ENCODE peak calls at places on chromosomes 13 and 19, in seven cellular contexts. U, W, V, M, X, Y and R are unnamed samples.

GRCh38 chr13:41416276-41416675 is 41.1 kb upstream of the RGCC start:
- DNase-seq in Y (no peak), U (peak), W (no peak), V (no peak), X (no peak), M (no peak), R (no peak)

GRCh38 chr19:45786533-45786894 is 4.2 kb upstream of the DMPK start:
- DNase-seq in Y (no peak), V (no peak), M (no peak), W (no peak), X (no peak), U (no peak), R (no peak)

GRCh38 chr13:112764864-112765561 is 75.2 kb downstream of the ATP11A start:
- DNase-seq in X (no peak), U (no peak), Y (no peak), M (no peak), W (no peak), V (no peak), R (no peak)

GRCh38 chr13:42466123-42466522 is 107.8 kb upstream of the TNFSF11 start:
- DNase-seq in W (no peak), U (no peak), V (no peak), M (no peak), X (no peak), Y (no peak), R (no peak)

GRCh38 chr19:29293736-29294342 is 80.9 kb upstream of the UQCRFS1 start:
- DNase-seq in Y (no peak), U (no peak), X (no peak), V (no peak), M (no peak), W (no peak), R (no peak)

GRCh38 chr19:10207026-10207425 is 12.3 kb upstream of the DNMT1 start:
- DNase-seq in W (no peak), V (no peak), X (no peak), M (no peak), Y (no peak), U (no peak), R (no peak)

GRCh38 chr19:14529254-14530004 is at the start of gene TECR:
- DNase-seq in W (peak), V (peak), X (peak), Y (peak), M (peak), U (peak), R (peak)

GRCh38 chr13:30776661-30777060 is 41.3 kb downstream of the ALOX5AP start:
- DNase-seq in W (no peak), V (no peak), U (no peak), M (no peak), Y (no peak), X (no peak), R (no peak)

GRCh38 chr19:5147971-5148793 is 179.3 kb downstream of the KDM4B start:
- DNase-seq in Y (peak), X (no peak), M (no peak), W (no peak), U (no peak), V (peak), R (no peak)

GRCh38 chr13:45861352-45861751 is 9.8 kb upstream of the SIAH3 start:
- DNase-seq in W (no peak), X (no peak), M (no peak), Y (peak), U (peak), V (no peak), R (peak)

GRCh38 chr19:41887711-41888382 is 4.9 kb downstream of the ARHGEF1 start:
- DNase-seq in V (peak), W (no peak), X (no peak), Y (peak), U (peak), M (peak), R (no peak)

GRCh38 chr13:31485183-31485582 is 254.1 kb upstream of the RXFP2 start:
- DNase-seq in W (no peak), V (no peak), U (peak), Y (peak), X (no peak), M (no peak), R (no peak)

GRCh38 chr13:23889598-23890224 is 511 bp upstream of the MIPEP start:
- DNase-seq in M (peak), W (no peak), X (no peak), Y (no peak), V (no peak), U (no peak), R (peak)

GRCh38 chr13:49418206-49418605 is 25.7 kb downstream of the CAB39L start:
- DNase-seq in M (no peak), W (no peak), U (no peak), X (no peak), Y (no peak), V (no peak), R (no peak)

GRCh38 chr13:69331245-69331644 is 776.4 kb upstream of the ATXN8OS start:
- DNase-seq in Y (no peak), X (no peak), M (no peak), W (no peak), U (no peak), V (no peak), R (no peak)

GRCh38 chr13:74134777-74135305 is 637 bp upstream of the KLF12 start:
- DNase-seq in M (no peak), Y (no peak), W (no peak), X (peak), V (peak), U (no peak), R (peak)

GRCh38 chr19:41861098-41861768 is 1.2 kb downstream of the RPS19 start:
- DNase-seq in M (no peak), Y (no peak), V (no peak), U (no peak), X (no peak), W (no peak), R (peak)

GRCh38 chr19:38394488-38394887 is 6.0 kb downstream of the SPRED3 start:
- DNase-seq in V (peak), X (no peak), U (no peak), W (no peak), M (peak), Y (peak), R (no peak)
- H3K4me3 ChIP-seq in V (peak), X (no peak), U (no peak), W (no peak), M (peak), Y (peak), R (no peak)

GRCh38 chr13:76885203-76886004 is 801 bp downstream of the KCTD12 start:
- DNase-seq in X (peak), Y (peak), W (peak), M (peak), U (peak), V (peak), R (peak)

GRCh38 chr13:76884571-76885202 is 1.5 kb downstream of the KCTD12 start:
- DNase-seq in Y (peak), V (no peak), U (peak), X (no peak), W (no peak), M (no peak), R (peak)

GRCh38 chr13:76886005-76886291 is 257 bp downstream of the KCTD12 start:
- DNase-seq in V (no peak), U (no peak), W (no peak), Y (no peak), M (no peak), X (no peak), R (no peak)

GRCh38 chr13:76887070-76887563 is 912 bp upstream of the KCTD12 start:
- DNase-seq in V (no peak), W (no peak), Y (no peak), X (no peak), U (no peak), M (peak), R (no peak)

GRCh38 chr13:76886292-76887061 is at the start of gene KCTD12:
- DNase-seq in W (peak), X (peak), U (peak), V (peak), Y (peak), M (peak), R (peak)
- H3K4me3 ChIP-seq in W (peak), X (peak), U (peak), V (peak), Y (peak), M (peak), R (peak)

GRCh38 chr19:7617735-7618134 is 11.6 kb downstream of the XAB2 start:
- DNase-seq in W (no peak), V (no peak), Y (no peak), X (no peak), U (no peak), M (no peak), R (no peak)

GRCh38 chr19:7617172-7617571 is 12.2 kb downstream of the XAB2 start:
- DNase-seq in W (no peak), V (no peak), X (no peak), M (no peak), U (no peak), Y (no peak), R (no peak)

GRCh38 chr19:7619671-7620441 is 9.5 kb downstream of the XAB2 start:
- DNase-seq in U (no peak), W (no peak), Y (no peak), X (peak), M (no peak), V (no peak), R (no peak)

GRCh38 chr19:7618771-7619510 is 10.4 kb downstream of the XAB2 start:
- DNase-seq in Y (no peak), W (no peak), V (no peak), X (peak), M (no peak), U (no peak), R (no peak)

GRCh38 chr19:7618366-7618765 is 11.0 kb downstream of the XAB2 start:
- DNase-seq in U (no peak), W (no peak), V (no peak), Y (no peak), X (peak), M (no peak), R (peak)
- H3K4me3 ChIP-seq in U (no peak), W (no peak), V (no peak), Y (no peak), X (peak), M (no peak), R (no peak)

GRCh38 chr19:53034054-53034453 is 10.5 kb upstream of the ERVV-2 start:
- DNase-seq in M (no peak), Y (no peak), V (no peak), X (no peak), W (no peak), U (no peak), R (no peak)

GRCh38 chr19:53041366-53041765 is 3.2 kb upstream of the ERVV-2 start:
- DNase-seq in U (no peak), W (no peak), M (no peak), V (no peak), X (no peak), Y (no peak), R (no peak)

GRCh38 chr19:53034948-53035675 is 9.4 kb upstream of the ERVV-2 start:
- DNase-seq in Y (no peak), X (no peak), M (no peak), U (no peak), W (no peak), V (no peak), R (peak)

DNA sequence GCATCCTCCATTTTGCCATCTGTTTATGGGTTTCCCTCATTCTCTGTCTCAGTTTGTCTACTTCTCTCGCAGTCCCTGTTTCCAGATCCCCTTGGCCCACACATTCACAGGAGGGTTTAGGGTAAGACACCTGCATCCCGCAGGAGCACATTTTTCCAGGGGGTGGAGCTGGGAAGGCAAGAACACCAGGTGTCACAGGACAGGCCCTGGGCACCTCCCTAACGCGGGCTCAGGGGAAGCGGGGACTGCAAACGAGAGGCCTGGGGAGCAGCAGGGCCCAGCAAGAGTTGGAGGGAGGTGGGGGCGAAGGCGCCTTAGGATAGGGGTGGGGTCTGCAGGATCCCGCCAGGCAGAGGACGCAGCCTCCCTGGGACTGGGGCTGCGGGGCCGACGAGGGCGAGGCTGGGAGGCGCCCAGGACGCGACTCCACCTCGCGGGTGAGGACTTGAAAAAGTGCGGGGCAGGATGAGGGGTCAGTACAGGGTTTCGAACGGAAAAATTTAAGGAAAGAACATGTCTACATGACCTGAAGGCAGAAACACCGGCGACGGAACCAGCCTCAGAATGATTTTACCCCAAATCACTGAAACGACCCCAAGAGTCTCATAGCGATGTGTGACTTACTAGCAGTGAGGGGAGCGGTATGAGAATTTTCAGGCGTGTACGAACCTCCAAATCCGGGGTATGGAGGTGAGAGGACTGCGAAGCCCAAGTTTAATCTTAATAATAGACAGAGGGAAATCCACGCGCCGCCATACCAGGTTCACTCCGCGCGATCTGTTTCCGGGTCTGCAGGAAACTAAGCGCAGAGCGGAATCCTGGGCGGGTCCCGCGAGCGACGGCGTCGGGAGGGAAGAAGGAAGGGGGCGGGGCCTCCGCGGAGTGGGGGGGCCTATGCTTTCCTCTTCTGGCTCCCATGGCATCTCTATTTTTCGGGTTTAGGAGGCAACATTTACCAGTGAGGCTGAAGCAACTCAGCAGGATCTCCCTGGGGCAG is 7.1 kb upstream of the ERVV-2 start:
- DNase-seq in W (no peak), M (peak), V (no peak), U (peak), X (no peak), Y (peak), R (peak)
- H3K4me3 ChIP-seq in W (peak), M (peak), V (no peak), U (peak), X (no peak), Y (peak), R (peak)

GRCh38 chr13:33348366-33348765 is 62.8 kb upstream of the STARD13 start:
- DNase-seq in Y (peak), V (no peak), M (no peak), W (no peak), U (peak), X (no peak), R (no peak)
- H3K4me3 ChIP-seq in Y (no peak), V (no peak), M (no peak), W (no peak), U (no peak), X (no peak), R (no peak)

GRCh38 chr13:44718467-44718866 is 142.3 kb upstream of the TSC22D1 start:
- DNase-seq in V (no peak), X (no peak), W (no peak), Y (no peak), U (no peak), M (peak), R (no peak)

GRCh38 chr13:44713793-44714469 is 137.8 kb upstream of the TSC22D1 start:
- DNase-seq in M (no peak), X (no peak), U (peak), W (peak), V (no peak), Y (peak), R (peak)

GRCh38 chr13:44710576-44710975 is 134.4 kb upstream of the TSC22D1 start:
- DNase-seq in M (no peak), W (no peak), Y (peak), V (no peak), U (peak), X (no peak), R (peak)

GRCh38 chr13:44719857-44720671 is 143.9 kb upstream of the TSC22D1 start:
- DNase-seq in W (no peak), Y (peak), U (peak), M (no peak), V (no peak), X (no peak), R (peak)

GRCh38 chr13:44715287-44716224 is 139.4 kb upstream of the TSC22D1 start:
- DNase-seq in M (no peak), V (no peak), W (no peak), U (no peak), X (peak), Y (no peak), R (no peak)
- H3K4me3 ChIP-seq in M (no peak), V (no peak), W (no peak), U (no peak), X (no peak), Y (no peak), R (peak)

DNA sequence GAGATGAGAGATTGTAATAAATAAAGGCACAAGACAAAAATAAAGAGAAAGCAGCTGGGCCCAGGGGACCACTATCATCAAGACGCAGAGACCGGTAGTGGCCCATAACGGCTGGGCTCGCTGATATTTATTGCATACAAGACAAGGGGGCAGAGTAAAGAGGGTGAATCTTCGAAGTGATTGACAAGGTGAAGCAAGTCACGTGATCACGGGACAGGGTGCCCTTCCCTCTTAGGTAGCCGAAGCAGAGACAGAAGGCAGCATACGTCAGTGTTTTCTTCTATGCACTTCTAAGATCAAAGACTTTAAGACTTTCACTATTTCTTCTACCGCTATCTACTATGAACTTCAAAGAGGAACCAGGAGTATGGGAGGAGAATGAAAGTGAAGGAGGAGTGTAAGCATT is 4.6 kb upstream of the PRKCG start:
- DNase-seq in V (peak), Y (no peak), X (no peak), W (no peak), M (peak), U (peak), R (no peak)
- H3K4me3 ChIP-seq in V (no peak), Y (no peak), X (no peak), W (no peak), M (no peak), U (no peak), R (no peak)

GRCh38 chr19:7788178-7788932 is 25.3 kb downstream of the CLEC4M start:
- DNase-seq in M (peak), V (no peak), W (no peak), Y (no peak), U (no peak), X (no peak), R (no peak)
- H3K4me3 ChIP-seq in M (peak), V (peak), W (no peak), Y (no peak), U (no peak), X (no peak), R (no peak)

GRCh38 chr19:1362385-1363257 is 21.1 kb upstream of the NDUFS7 start:
- DNase-seq in W (no peak), V (peak), X (no peak), U (no peak), Y (no peak), M (no peak), R (no peak)

GRCh38 chr19:1360818-1361461 is 22.8 kb upstream of the NDUFS7 start:
- DNase-seq in M (no peak), X (no peak), V (no peak), W (peak), Y (peak), U (peak), R (peak)

GRCh38 chr19:1357695-1358094 is 26.0 kb upstream of the NDUFS7 start:
- DNase-seq in X (no peak), M (peak), U (no peak), V (no peak), W (no peak), Y (no peak), R (no peak)

GRCh38 chr19:1361601-1362384 is 21.9 kb upstream of the NDUFS7 start:
- DNase-seq in V (no peak), W (no peak), M (no peak), U (peak), X (no peak), Y (peak), R (peak)

GRCh38 chr19:1360126-1360817 is 23.4 kb upstream of the NDUFS7 start:
- DNase-seq in X (no peak), Y (peak), W (no peak), M (no peak), V (no peak), U (no peak), R (no peak)
- H3K4me3 ChIP-seq in X (no peak), Y (peak), W (no peak), M (no peak), V (no peak), U (no peak), R (peak)